ENCODE peak calls at places on chromosomes 13 and 19, in eight cellular contexts. X is hepatocyte, F is GM23338, H is GM23248, D is SK-N-SH, O is PC-3, E is OCI-LY7, P is neural progenitor cell. Y is an unnamed sample.

GRCh38 chr19:47663435-47663910 is 49.7 kb upstream of the EHD2 start:
- DNase-seq in X (peak), F (no peak), H (peak), D (no peak), O (peak), E (no peak), P (no peak), Y (no peak)

GRCh38 chr13:50306096-50306495 is 290.9 kb downstream of the KCNRG start:
- DNase-seq in X (no peak), F (no peak), H (no peak), D (no peak), O (no peak), E (no peak), P (no peak), Y (no peak)

GRCh38 chr19:50479761-50480251 is 3.2 kb upstream of the GARIN5A start:
- DNase-seq in X (no peak), F (no peak), H (no peak), D (no peak), O (no peak), E (no peak), P (no peak), Y (no peak)

GRCh38 chr19:13127811-13128575 is 9.9 kb downstream of the NACC1 start:
- DNase-seq in X (no peak), F (no peak), H (no peak), D (no peak), O (no peak), E (no peak), P (no peak), Y (no peak)

GRCh38 chr13:59464926-59465325 is 698.8 kb downstream of the DIAPH3 start:
- DNase-seq in X (no peak), F (no peak), H (no peak), D (no peak), O (peak), E (no peak), P (no peak), Y (no peak)

GRCh38 chr13:42477588-42478190 is 96.3 kb upstream of the TNFSF11 start:
- DNase-seq in X (no peak), F (no peak), H (no peak), D (no peak), O (no peak), E (no peak), P (no peak), Y (no peak)

GRCh38 chr13:91609353-91609752 is 210.9 kb downstream of the GPC5 start:
- DNase-seq in X (peak), F (no peak), H (no peak), D (peak), O (peak), E (no peak), P (no peak), Y (no peak)

GRCh38 chr19:49339364-49340068 is 4.3 kb downstream of the CD37 start:
- DNase-seq in X (peak), F (peak), H (peak), D (peak), O (peak), E (no peak), P (peak), Y (no peak)

GRCh38 chr19:8342316-8342683 is 762 bp downstream of the KANK3 start:
- DNase-seq in X (no peak), F (peak), H (no peak), D (no peak), O (no peak), E (no peak), P (no peak), Y (no peak)

GRCh38 chr13:87941244-87941643 is 270.1 kb downstream of the SLITRK5 start:
- DNase-seq in X (no peak), F (no peak), H (no peak), D (no peak), O (peak), E (no peak), P (no peak), Y (no peak)
- TF ChIP-seq EZH2phosphoT487 in X (no peak), F (no peak), H (no peak), D (no peak), O (no peak), E (no peak), P (no peak), Y (no peak)

DNA sequence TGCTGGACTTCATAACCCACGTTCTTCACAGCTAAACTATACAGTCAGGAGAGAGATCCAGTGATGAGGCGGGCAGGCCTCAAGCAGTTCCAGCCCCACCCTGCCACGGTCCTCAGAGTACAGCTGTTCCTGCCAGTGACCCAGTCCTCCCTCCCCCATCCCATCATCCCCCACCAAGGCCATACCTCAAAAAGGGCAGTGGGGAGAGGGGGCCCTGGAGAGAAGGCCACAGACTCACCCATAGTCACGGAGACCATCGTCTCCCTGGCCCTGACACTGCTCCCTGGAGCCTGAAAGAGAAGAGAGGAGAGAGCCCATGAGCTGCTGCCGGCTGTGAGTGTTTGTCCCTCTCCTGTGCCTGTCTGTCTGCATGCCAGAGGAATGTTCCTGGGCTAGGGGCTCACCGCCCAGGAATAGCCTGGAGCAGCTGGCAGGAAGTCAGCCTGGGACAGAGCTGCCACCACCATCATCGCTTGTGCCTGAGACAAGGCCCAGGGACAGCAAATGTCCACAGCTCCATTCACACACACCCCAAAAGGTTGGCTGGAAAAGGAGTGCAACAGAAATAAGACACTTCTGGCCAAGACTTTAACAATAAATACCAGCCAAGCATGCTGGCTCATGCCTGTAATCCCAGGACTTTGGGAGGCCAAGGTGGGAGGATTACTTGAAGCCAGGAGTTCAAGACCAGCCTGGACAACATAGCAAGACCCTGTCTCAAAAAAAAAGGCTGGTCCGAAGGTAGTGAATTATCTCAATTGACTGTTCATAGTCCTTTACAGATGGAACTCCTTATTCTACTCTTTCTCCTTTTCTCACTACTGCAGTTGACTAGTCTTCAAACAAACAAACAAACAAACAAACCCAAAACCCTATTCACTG is 6.4 kb downstream of the C19orf47 start:
- DNase-seq in X (no peak), F (no peak), H (peak), D (no peak), O (no peak), E (no peak), P (no peak), Y (no peak)
- TF ChIP-seq EZH2phosphoT487 in X (no peak), F (no peak), H (no peak), D (no peak), O (no peak), E (no peak), P (no peak), Y (no peak)

GRCh38 chr13:80419416-80419815 is 78.5 kb upstream of the SPRY2 start:
- DNase-seq in X (no peak), F (no peak), H (no peak), D (no peak), O (no peak), E (no peak), P (no peak), Y (no peak)
- TF ChIP-seq EZH2phosphoT487 in X (no peak), F (no peak), H (no peak), D (no peak), O (no peak), E (no peak), P (no peak), Y (no peak)

GRCh38 chr19:39890755-39891551 is 43.5 kb downstream of the FCGBP start:
- DNase-seq in X (no peak), F (no peak), H (no peak), D (no peak), O (no peak), E (no peak), P (no peak), Y (no peak)
- TF ChIP-seq EZH2phosphoT487 in X (no peak), F (no peak), H (no peak), D (no peak), O (no peak), E (no peak), P (no peak), Y (no peak)

GRCh38 chr19:43619262-43620060 is at the start of gene ZNF428:
- DNase-seq in X (peak), F (peak), H (peak), D (peak), O (peak), E (peak), P (peak), Y (peak)

GRCh38 chr19:43620061-43621001 is 902 bp upstream of the ZNF428 start:
- DNase-seq in X (no peak), F (no peak), H (no peak), D (no peak), O (no peak), E (no peak), P (no peak), Y (no peak)

GRCh38 chr19:43616306-43616705 is 3.1 kb downstream of the ZNF428 start:
- DNase-seq in X (no peak), F (no peak), H (no peak), D (no peak), O (no peak), E (no peak), P (no peak), Y (no peak)

GRCh38 chr19:43616954-43617353 is 2.5 kb downstream of the ZNF428 start:
- DNase-seq in X (no peak), F (no peak), H (no peak), D (no peak), O (no peak), E (no peak), P (no peak), Y (no peak)

DNA sequence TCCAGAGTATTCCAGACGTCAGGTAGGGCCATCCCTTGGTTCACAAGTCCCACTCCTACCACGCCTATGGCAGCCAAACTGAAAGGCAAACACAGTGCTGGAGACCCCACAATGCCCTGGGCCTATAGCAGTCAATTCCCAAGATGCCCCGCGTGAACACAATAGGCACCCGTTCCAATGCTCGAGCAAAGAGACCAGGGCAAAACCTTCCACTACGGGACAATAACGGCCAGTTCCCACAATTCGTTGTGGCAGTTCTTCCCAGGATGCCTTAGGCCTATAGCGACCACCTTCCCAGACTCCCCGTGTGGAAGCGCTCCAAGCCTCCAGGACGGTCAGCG is 538 bp downstream of the ZNF428 start:
- DNase-seq in X (peak), F (no peak), H (peak), D (peak), O (peak), E (peak), P (no peak), Y (no peak)
- TF ChIP-seq EZH2phosphoT487 in X (no peak), F (no peak), H (no peak), D (no peak), O (no peak), E (no peak), P (no peak), Y (no peak)

DNA sequence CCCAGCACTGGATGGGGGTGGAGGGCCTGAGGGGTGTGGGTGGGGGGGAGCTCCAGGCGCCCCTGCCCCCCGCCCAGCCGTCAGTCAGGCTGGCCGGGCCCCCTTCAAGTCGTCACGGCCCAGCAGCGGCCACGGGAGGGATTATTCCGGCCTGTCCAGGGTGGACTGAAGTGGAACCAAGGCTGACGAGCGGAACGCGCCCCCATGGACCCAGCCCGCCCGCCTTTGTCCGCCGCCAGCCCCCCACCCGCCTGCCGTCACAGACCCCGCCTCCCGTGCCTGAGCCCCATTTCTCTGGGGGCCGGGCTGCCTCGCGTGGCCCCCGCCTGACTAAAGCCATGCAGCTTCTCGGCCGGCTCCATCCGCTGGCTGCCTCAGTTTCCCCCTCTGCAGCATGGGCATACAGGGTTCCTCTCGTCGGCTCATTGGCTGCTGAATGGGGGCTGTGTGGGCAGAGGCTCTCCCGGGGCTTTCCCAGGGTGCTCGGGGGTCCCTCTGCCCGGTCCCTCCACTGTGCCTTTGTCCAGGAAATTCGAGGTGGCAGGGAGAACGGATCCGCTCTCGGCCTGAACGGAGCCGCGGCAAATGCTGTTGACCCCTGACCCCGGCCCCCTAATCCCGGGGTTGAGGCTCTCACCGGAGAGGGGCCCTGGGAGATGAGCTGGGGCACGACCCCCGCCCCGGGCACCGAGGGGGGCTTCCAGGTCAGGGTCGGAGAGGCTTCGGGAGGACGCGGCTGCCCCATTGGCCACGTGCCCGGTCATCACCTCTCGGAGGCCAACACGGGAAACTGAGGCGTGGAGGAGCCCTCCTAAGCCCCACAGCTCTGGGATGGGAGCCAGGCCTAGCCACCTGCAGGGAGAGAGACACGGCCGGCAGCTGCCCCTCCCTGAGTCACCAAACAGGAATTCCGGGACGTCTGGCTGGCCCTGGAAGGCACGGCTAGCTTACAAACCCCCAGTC is 27.3 kb downstream of the EFNA2 start:
- DNase-seq in X (peak), F (no peak), H (peak), D (no peak), O (peak), E (no peak), P (peak), Y (peak)
- TF ChIP-seq EZH2phosphoT487 in X (no peak), F (no peak), H (no peak), D (no peak), O (no peak), E (no peak), P (no peak), Y (no peak)

GRCh38 chr13:44365008-44365407 is 8.6 kb upstream of the SERP2 start:
- DNase-seq in X (no peak), F (no peak), H (peak), D (no peak), O (no peak), E (no peak), P (no peak), Y (peak)

GRCh38 chr13:44364019-44364418 is 9.6 kb upstream of the SERP2 start:
- DNase-seq in X (no peak), F (no peak), H (no peak), D (no peak), O (no peak), E (no peak), P (no peak), Y (no peak)

GRCh38 chr13:44365899-44366298 is 7.7 kb upstream of the SERP2 start:
- DNase-seq in X (no peak), F (no peak), H (no peak), D (no peak), O (no peak), E (no peak), P (no peak), Y (no peak)

GRCh38 chr13:44362394-44363040 is 11.1 kb upstream of the SERP2 start:
- DNase-seq in X (no peak), F (no peak), H (no peak), D (no peak), O (no peak), E (no peak), P (no peak), Y (no peak)

GRCh38 chr13:44364601-44365000 is 9.0 kb upstream of the SERP2 start:
- DNase-seq in X (no peak), F (no peak), H (peak), D (no peak), O (peak), E (no peak), P (peak), Y (peak)
- TF ChIP-seq EZH2phosphoT487 in X (no peak), F (no peak), H (no peak), D (no peak), O (no peak), E (no peak), P (no peak), Y (no peak)

GRCh38 chr19:46609511-46610412 is 8.6 kb downstream of the CALM3 start:
- DNase-seq in X (no peak), F (no peak), H (no peak), D (peak), O (no peak), E (no peak), P (no peak), Y (no peak)
- TF ChIP-seq EZH2phosphoT487 in X (no peak), F (no peak), H (no peak), D (no peak), O (no peak), E (no peak), P (no peak), Y (no peak)

DNA sequence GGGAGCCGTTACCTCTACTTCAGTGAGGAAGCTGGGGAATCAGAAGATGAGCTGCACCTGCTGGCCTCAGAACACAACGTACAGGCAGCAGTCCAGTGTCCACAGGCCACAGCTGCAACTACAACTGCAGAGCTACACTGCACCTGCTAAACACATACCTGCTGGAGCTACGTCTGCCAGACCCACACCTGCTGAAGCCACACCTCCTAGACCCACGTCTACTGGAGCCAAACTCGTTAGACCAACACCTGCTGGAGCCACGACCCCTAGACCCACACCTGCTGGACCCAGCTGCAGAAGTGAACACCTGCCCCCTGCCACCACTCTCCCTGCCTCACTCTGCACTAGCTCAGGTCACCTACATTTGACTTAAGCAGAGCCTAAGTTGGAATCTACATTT is 169.9 kb downstream of the USP12 start:
- DNase-seq in X (no peak), F (no peak), H (no peak), D (no peak), O (no peak), E (peak), P (no peak), Y (no peak)
- TF ChIP-seq EZH2phosphoT487 in X (no peak), F (no peak), H (no peak), D (no peak), O (no peak), E (no peak), P (no peak), Y (no peak)

Y was measured in HCT116.